ENCODE peak calls at places on chromosomes 11 and 22, in five cellular contexts. L is mesothelial cell of epicardium, P is T-helper 1 cell, I is germinal center, C is activated T-cell treated with anti-CD3 and anti-CD28 coated beads for 48 hours. G is an unnamed sample.

GRCh38 chr22:37472418-37473006 is 13.7 kb downstream of the MFNG start:
- DNase-seq in I (peak; percentile 64), P (no peak), L (no peak), C (no peak), G (peak; percentile 55)

GRCh38 chr11:127919206-127920000 is 668.0 kb downstream of the ETS1 start:
- DNase-seq in C (no peak), I (no peak), L (no peak), P (no peak), G (no peak)

GRCh38 chr22:44597616-44598015 is 99.6 kb upstream of the RTL6 start:
- DNase-seq in P (no peak), L (no peak), I (no peak), C (no peak), G (no peak)

GRCh38 chr11:35781342-35782171 is 119.0 kb downstream of the TRIM44 start:
- DNase-seq in P (no peak), I (no peak), C (no peak), L (no peak), G (no peak)

GRCh38 chr11:4134844-4135243 is 40.2 kb downstream of the RRM1 start:
- DNase-seq in I (no peak), C (no peak), L (no peak), P (no peak), G (no peak)

GRCh38 chr11:65298131-65298535 is 16.5 kb upstream of the CDC42EP2 start:
- DNase-seq in L (no peak), I (no peak), C (no peak), P (no peak), G (no peak)

GRCh38 chr11:120235024-120235628 is 4.8 kb upstream of the POU2F3 start:
- DNase-seq in P (no peak), C (peak; percentile 58), I (peak; percentile 71), L (peak; percentile 77), G (peak; percentile 83)

GRCh38 chr22:30340911-30341685 is 14.4 kb upstream of the TBC1D10A start:
- DNase-seq in L (no peak), C (no peak), I (no peak), P (no peak), G (no peak)

GRCh38 chr11:58505849-58506248 is 2.1 kb downstream of the OR5B21 start:
- DNase-seq in P (no peak), L (no peak), C (no peak), I (no peak), G (no peak)

GRCh38 chr11:64131657-64132387 is 34.1 kb downstream of the MACROD1 start:
- DNase-seq in P (no peak), C (no peak), L (no peak), I (no peak), G (no peak)

GRCh38 chr11:121318848-121319834 is 26.6 kb downstream of the SC5D start:
- DNase-seq in P (peak; percentile 14), C (no peak), I (peak; percentile 45), L (no peak), G (no peak)

GRCh38 chr22:31944700-31945477 is 554 bp downstream of the YWHAH start:
- DNase-seq in P (peak; percentile 25), C (no peak), L (peak; percentile 56), I (peak; percentile 58), G (no peak)

GRCh38 chr11:71964641-71965040 is 34.1 kb upstream of the IL18BP start:
- DNase-seq in P (no peak), L (no peak), I (no peak), C (no peak), G (no peak)

GRCh38 chr11:75779960-75780359 is 11.4 kb downstream of the DGAT2 start:
- DNase-seq in L (no peak), C (no peak), P (no peak), I (no peak), G (no peak)

GRCh38 chr22:38136607-38137006 is 26.1 kb upstream of the BAIAP2L2 start:
- DNase-seq in L (no peak), P (no peak), C (no peak), I (no peak), G (no peak)

GRCh38 chr11:34331329-34331728 is 26.5 kb downstream of the ABTB2 start:
- DNase-seq in C (no peak), L (no peak), I (no peak), P (no peak), G (no peak)

GRCh38 chr11:104907521-104908185 is 9.4 kb upstream of the CASP12 start:
- DNase-seq in C (no peak), P (no peak), I (no peak), L (no peak), G (no peak)

GRCh38 chr11:102007567-102008437 is 39.4 kb upstream of the CFAP300 start:
- DNase-seq in P (no peak), L (no peak), I (peak; percentile 18), C (no peak), G (peak; percentile 32)

GRCh38 chr11:105862736-105863367 is 159.2 kb downstream of the MSANTD4 start:
- DNase-seq in I (peak; percentile 4), P (no peak), L (no peak), C (no peak), G (peak; percentile 7)

GRCh38 chr11:4076774-4077173 is 17.8 kb upstream of the RRM1 start:
- DNase-seq in I (no peak), P (no peak), L (no peak), C (no peak), G (no peak)

GRCh38 chr22:45868586-45869443 is 108.1 kb downstream of the WNT7B start:
- DNase-seq in I (no peak), C (no peak), P (no peak), L (peak; percentile 34), G (peak; percentile 11)

GRCh38 chr11:67371549-67372231 is 1.7 kb downstream of the CLCF1 start:
- DNase-seq in I (peak; percentile 69), P (no peak), C (no peak), L (peak; percentile 48), G (peak; percentile 67)

GRCh38 chr22:21775061-21775460 is 39.5 kb upstream of the YPEL1 start:
- DNase-seq in L (no peak), I (no peak), C (no peak), P (no peak), G (no peak)

GRCh38 chr11:104402812-104403521 is 239.0 kb upstream of the PDGFD start:
- DNase-seq in I (no peak), P (no peak), L (no peak), C (no peak), G (no peak)

GRCh38 chr11:107741044-107741823 is 29.4 kb upstream of the SLN start:
- DNase-seq in C (no peak), L (no peak), P (no peak), I (peak; percentile 41), G (peak; percentile 61)

GRCh38 chr11:15471028-15471708 is 356.4 kb downstream of the INSC start:
- DNase-seq in I (no peak), L (no peak), C (no peak), P (no peak), G (no peak)

GRCh38 chr11:27293500-27294417 is 69.3 kb downstream of the CCDC34 start:
- DNase-seq in L (no peak), C (no peak), I (no peak), P (no peak), G (no peak)

GRCh38 chr11:2389344-2390026 is 11.1 kb upstream of the TSSC4 start:
- DNase-seq in I (no peak), P (no peak), C (no peak), L (no peak), G (no peak)

GRCh38 chr22:28015676-28016601 is 96.9 kb upstream of the PITPNB start:
- DNase-seq in P (no peak), L (no peak), I (no peak), C (no peak), G (no peak)

GRCh38 chr22:19879651-19879995 is 24.9 kb upstream of the GNB1L start:
- DNase-seq in P (peak; percentile 10), C (no peak), L (no peak), I (no peak), G (no peak)

GRCh38 chr22:49010901-49011300 is 816.8 kb downstream of the BRD1 start:
- DNase-seq in L (peak; percentile 14), P (no peak), C (no peak), I (no peak), G (no peak)

GRCh38 chr22:48488611-48489456 is 1338.8 kb downstream of the BRD1 start:
- DNase-seq in L (no peak), I (no peak), P (no peak), C (no peak), G (no peak)

G was measured in GM10248.